ENCODE peak calls at places on chromosomes 13 and 19, in five cellular contexts. Q, S, B, A and I are unnamed samples. For H3K4me1, the result is how much of the 10 kb centered on the place peaks cover.

GRCh38 chr19:43526884-43527859 is at the start of gene ETHE1:
- DNase-seq in Q (peak), S (peak), B (peak), A (peak), I (no peak)

GRCh38 chr13:36282818-36283432 is 14.7 kb downstream of the CCDC169 start:
- DNase-seq in Q (no peak), S (no peak), B (no peak), A (peak), I (no peak)

GRCh38 chr19:13844130-13844631 is 32.8 kb upstream of the NANOS3 start:
- DNase-seq in Q (peak), S (no peak), B (peak), A (no peak), I (no peak)

GRCh38 chr13:76519685-76520084 is 366.5 kb downstream of the KCTD12 start:
- DNase-seq in Q (no peak), S (no peak), B (no peak), A (no peak), I (no peak)

GRCh38 chr13:23681253-23681652 is 111.0 kb downstream of the TNFRSF19 start:
- DNase-seq in Q (no peak), S (no peak), B (no peak), A (peak), I (no peak)

GRCh38 chr19:21322528-21322927 is 6.7 kb downstream of the ZNF708 start:
- DNase-seq in Q (peak), S (no peak), B (no peak), A (no peak), I (no peak)

GRCh38 chr13:54676526-54677113 is 1648.0 kb downstream of the OLFM4 start:
- DNase-seq in Q (no peak), S (peak), B (no peak), A (no peak), I (no peak)

GRCh38 chr13:37666036-37666435 is 67.5 kb upstream of the POSTN start:
- DNase-seq in Q (no peak), S (no peak), B (no peak), A (peak), I (no peak)

GRCh38 chr13:95253033-95253432 is 48.2 kb downstream of the ABCC4 start:
- DNase-seq in Q (no peak), S (no peak), B (no peak), A (no peak), I (no peak)
- H3K4me1 ChIP-seq in Q (under half), S (under half), B (under half), A (under half), I (under half)

GRCh38 chr13:51584731-51585191 is 499 bp downstream of the WDFY2 start:
- DNase-seq in Q (peak), S (peak), B (peak), A (peak), I (peak)

GRCh38 chr13:51585696-51586095 is 1.4 kb downstream of the WDFY2 start:
- DNase-seq in Q (no peak), S (no peak), B (no peak), A (peak), I (no peak)

GRCh38 chr13:51585234-51585672 is 991 bp downstream of the WDFY2 start:
- DNase-seq in Q (no peak), S (no peak), B (no peak), A (peak), I (no peak)

GRCh38 chr13:51583469-51583874 is 790 bp upstream of the WDFY2 start:
- DNase-seq in Q (no peak), S (no peak), B (no peak), A (no peak), I (no peak)

DNA sequence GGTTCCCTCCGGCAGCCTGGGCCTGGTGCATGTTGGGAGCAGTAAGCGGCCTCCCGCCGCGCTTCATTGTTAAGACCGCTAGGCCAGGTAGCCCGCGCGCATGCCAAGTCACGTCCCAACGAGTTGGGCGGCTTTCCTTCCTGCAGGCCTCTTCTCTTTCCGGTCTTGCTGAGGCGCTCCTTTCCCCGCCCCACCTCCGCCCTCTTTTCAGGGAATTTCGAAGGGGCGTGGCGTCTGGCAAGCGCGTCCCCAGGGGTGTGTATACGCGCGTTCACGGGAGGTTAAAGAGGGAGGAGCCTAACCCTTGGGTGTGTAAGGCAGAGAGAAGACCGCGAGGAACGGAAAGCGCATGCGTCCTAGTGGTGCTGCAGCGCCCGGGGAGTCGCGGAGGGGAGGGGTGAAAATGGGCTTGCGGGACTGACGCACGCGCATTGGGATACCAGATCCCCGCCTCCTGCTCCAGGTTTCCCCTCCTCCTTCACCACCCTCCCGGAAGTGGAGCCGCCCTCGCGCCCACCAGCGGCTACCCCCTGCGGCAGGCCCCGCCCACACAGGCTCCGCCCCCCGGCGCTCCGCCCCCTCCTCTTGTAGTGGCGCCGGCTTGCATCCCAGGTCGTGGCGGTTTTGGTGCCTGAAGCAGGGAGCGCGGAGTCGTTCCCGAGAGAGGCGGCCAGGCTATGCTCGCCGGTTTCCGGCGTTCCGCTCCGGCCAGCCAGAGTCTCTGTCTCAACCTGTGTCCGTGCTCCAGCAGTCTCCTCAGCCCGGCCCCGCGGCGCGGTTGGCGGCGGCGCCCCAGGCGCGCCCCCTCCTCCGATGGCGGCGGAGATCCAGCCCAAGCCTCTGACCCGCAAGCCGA is at the start of gene WDFY2:
- DNase-seq in Q (peak), S (peak), B (peak), A (peak), I (peak)
- TF ChIP-seq POLR2A in Q (peak), S (peak), B (peak), A (peak), I (no peak)

GRCh38 chr19:47511681-47512080 is 3.2 kb downstream of the NAPA start:
- DNase-seq in Q (peak), S (no peak), B (no peak), A (peak), I (no peak)
- H3K4me3 ChIP-seq in Q (no peak), S (peak), B (no peak), A (no peak), I (no peak)

DNA sequence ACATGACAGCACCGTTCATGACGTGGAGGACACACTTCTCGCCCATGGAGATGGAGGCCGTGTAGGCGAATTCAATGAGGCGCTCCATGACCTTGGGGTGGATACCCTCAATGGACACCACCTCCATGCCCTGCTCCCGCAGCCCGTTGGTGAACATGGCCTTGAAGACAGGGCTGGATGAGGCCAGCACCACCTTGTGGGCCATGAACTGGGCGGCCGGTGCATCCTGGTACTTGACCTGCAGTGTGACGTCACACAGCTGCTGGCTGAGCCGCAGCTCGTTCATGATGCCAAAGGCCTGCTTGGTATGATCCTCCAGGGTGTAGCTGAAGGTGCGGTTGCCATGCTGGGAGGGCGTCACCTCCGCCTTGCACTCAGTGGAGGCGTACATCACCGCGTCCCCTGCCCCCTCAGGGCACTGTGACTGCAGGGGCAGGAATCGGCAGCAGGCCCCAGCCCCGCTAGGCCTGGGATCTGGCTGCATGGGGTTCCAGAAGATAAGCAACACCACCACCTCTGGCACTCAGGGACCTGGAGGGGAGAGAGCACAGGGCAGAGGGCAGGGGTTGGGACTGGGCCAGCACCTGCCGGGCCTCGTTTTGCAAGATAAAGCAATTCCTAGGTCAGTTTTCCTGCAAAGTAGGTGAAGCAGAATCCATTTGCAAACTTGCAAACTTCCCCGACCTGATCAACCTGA is 3.5 kb downstream of the KEAP1 start:
- DNase-seq in Q (no peak), S (peak), B (peak), A (no peak), I (no peak)
- H3K4me1 ChIP-seq in Q (under half), S (under half), B (under half), A (under half), I (under half)

GRCh38 chr13:112979406-112979902 is 10.4 kb downstream of the MCF2L start:
- DNase-seq in Q (no peak), S (peak), B (no peak), A (no peak), I (no peak)

GRCh38 chr13:112980441-112980840 is 11.4 kb downstream of the MCF2L start:
- DNase-seq in Q (no peak), S (peak), B (peak), A (no peak), I (no peak)

GRCh38 chr13:112977525-112977924 is 8.5 kb downstream of the MCF2L start:
- DNase-seq in Q (no peak), S (no peak), B (no peak), A (no peak), I (no peak)

GRCh38 chr13:112977091-112977490 is 8.1 kb downstream of the MCF2L start:
- DNase-seq in Q (no peak), S (no peak), B (no peak), A (no peak), I (no peak)

DNA sequence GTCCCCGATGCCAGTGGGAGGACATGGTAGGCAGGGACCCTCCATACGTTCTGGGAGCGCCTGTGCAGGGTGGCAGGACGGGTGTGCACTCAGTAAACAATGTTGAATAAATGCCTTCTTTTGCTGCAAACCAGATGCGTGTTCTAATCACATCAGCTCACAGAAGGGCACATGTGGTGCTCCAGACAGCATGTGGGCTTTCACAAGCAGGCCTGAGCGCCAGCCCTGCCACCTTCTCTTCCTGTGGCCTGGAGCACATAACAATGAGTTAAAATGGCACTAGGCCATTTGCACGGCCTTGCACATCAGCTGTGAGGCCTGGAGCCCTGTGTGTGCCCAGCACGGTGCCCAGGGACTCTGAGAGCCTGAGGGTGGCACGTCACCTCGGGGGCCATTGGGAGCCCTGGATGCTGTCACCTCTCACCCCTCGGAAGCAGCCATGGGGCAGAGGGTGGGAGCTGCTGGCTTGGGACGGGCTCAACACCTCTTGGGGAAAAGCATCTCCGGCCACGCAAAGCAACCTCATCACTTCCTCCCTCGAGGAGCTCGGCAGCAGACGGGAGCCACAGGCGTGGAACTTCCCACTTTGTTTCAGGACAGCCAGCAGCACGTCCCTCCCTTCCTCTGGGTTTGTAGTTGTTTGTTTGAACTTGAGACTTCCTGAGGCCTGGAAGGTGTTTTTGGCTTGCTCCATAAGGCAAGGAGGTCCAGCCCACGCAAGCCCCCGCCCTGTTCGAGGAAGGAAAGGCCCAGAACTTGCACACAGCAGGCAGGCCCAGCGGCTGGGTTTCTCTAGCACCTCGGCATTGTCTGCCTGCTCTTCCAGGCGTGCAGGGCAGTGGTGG is 9.8 kb downstream of the MCF2L start:
- DNase-seq in Q (peak), S (peak), B (no peak), A (no peak), I (no peak)
- TF ChIP-seq POLR2A in Q (peak), S (peak), B (no peak), A (no peak), I (no peak)

GRCh38 chr19:11423164-11423803 is 4.2 kb upstream of the RGL3 start:
- DNase-seq in Q (peak), S (no peak), B (peak), A (no peak), I (no peak)

GRCh38 chr19:11420894-11421606 is 1.9 kb upstream of the RGL3 start:
- DNase-seq in Q (peak), S (no peak), B (peak), A (no peak), I (no peak)

GRCh38 chr19:11422163-11423068 is 3.3 kb upstream of the RGL3 start:
- DNase-seq in Q (peak), S (peak), B (peak), A (no peak), I (peak)

GRCh38 chr19:11420429-11420893 is 1.3 kb upstream of the RGL3 start:
- DNase-seq in Q (peak), S (peak), B (peak), A (no peak), I (no peak)

DNA sequence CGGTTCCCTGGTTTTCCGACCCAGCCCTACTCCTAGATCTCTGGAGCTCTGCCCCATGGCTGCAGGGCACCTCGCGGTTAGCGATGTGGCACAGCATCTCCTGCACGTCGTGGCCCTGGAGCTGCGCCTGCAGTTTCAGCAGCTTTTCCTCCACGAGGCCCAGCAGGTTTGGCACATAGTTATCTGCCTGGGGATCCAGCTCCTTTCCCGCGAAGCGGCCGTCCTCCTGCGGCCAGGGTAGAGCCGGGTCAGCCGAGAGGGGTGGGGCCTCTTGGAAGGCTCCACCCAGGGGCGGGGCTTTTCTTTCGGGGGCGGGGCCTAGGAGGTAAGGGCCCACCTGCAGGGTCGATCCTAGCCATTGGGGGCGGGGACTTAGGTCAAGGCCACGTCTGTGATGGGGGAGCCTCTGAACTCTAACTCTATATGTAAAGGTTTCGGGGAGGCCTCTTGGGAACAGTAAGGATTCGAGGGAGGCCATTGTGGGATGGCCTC is 2.5 kb upstream of the RGL3 start:
- DNase-seq in Q (peak), S (peak), B (peak), A (no peak), I (no peak)
- H3K4me3 ChIP-seq in Q (no peak), S (peak), B (peak), A (no peak), I (peak)

GRCh38 chr13:95269756-95270155 is 31.5 kb downstream of the ABCC4 start:
- DNase-seq in Q (no peak), S (no peak), B (no peak), A (no peak), I (no peak)
- H3K4me1 ChIP-seq in Q (under half), S (under half), B (under half), A (under half), I (under half)

GRCh38 chr19:42244452-42245220 is 2.2 kb upstream of the GSK3A start:
- DNase-seq in Q (peak), S (peak), B (peak), A (peak), I (peak)

GRCh38 chr19:42241279-42241678 is 1.1 kb downstream of the GSK3A start:
- DNase-seq in Q (no peak), S (no peak), B (no peak), A (no peak), I (no peak)

GRCh38 chr19:42242071-42242511 is 311 bp downstream of the GSK3A start:
- DNase-seq in Q (no peak), S (no peak), B (no peak), A (no peak), I (no peak)

GRCh38 chr19:42239544-42240220 is 2.7 kb downstream of the GSK3A start:
- DNase-seq in Q (no peak), S (no peak), B (no peak), A (no peak), I (no peak)

GRCh38 chr19:42242512-42243409 is at the start of gene GSK3A:
- DNase-seq in Q (peak), S (peak), B (peak), A (peak), I (peak)
- TF ChIP-seq POLR2A in Q (peak), S (peak), B (peak), A (peak), I (peak)

DNA sequence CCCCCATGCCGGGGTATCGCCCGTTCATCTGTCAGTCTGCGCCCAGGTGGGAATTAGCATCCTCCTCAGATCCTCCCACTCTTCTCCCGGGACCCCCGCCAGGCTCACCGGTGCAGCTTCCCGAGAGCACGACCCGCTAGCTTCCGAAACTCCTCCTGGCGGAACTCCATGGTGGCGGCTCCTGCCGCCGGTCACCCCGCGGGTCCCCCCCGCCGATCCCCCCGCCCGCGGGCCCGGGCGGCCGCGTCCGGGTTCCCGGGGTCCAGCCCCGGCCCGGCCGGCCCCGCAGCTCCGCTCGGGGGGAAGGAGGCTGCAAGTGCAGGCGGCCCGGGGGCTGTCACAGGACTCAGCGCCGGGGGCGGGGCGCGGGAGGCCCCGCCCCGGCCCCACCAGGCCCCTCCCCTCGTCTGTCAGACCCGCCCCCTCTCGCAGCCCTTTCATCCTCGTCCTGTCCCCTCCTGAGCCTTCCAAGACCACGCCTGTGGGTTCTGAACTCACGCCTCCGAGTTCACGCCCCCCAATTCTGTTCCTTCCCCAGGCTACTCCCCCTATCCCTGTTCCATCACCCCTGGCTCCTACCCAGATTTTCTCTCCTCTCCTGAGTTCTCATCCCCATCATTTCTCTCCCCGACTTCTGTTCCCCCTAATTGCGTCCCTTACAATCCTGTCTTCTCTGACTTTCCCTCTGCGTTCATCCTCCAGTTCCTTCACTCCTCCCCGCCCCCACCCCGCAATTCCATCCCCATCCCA is at the start of gene SLC17A7:
- DNase-seq in Q (peak), S (peak), B (peak), A (no peak), I (no peak)
- H3K4me3 ChIP-seq in Q (peak), S (peak), B (peak), A (no peak), I (peak)